ENCODE peak calls at places on chromosomes 3 and 15, in seven cellular contexts. M is GM20000, W is WTC11, L is mucosa of descending colon, G is astrocyte of the spinal cord, B is body of pancreas, I is choroid plexus epithelial cell. V is an unnamed sample.

GRCh38 chr3:165796701-165797100 is 40.5 kb downstream of the BCHE start:
- DNase-seq in M (no peak), W (no peak), L (no peak), G (no peak), B (no peak), I (no peak), V (no peak)

GRCh38 chr3:7630925-7631324 is 770.0 kb downstream of the GRM7 start:
- DNase-seq in M (no peak), W (peak; percentile 10), L (peak; percentile 20), G (peak; percentile 79), B (peak; percentile 32), I (peak; percentile 55), V (no peak)

GRCh38 chr3:123750659-123751420 is 133.3 kb downstream of the MYLK start:
- DNase-seq in M (no peak), W (no peak), L (no peak), G (peak; percentile 71), B (peak; percentile 40), I (peak; percentile 76), V (no peak)

GRCh38 chr15:62103431-62103830 is 36.7 kb downstream of the C2CD4A start:
- DNase-seq in M (no peak), W (no peak), L (no peak), G (no peak), B (no peak), I (no peak), V (no peak)

GRCh38 chr3:126337980-126338651 is 19.1 kb downstream of the KLF15 start:
- DNase-seq in M (no peak), W (no peak), L (no peak), G (no peak), B (no peak), I (no peak), V (no peak)

GRCh38 chr15:75669879-75670212 is 22.1 kb downstream of the SNX33 start:
- DNase-seq in M (no peak), W (no peak), L (no peak), G (no peak), B (no peak), I (no peak), V (no peak)

GRCh38 chr3:43327184-43327950 is 41.0 kb downstream of the SNRK start:
- DNase-seq in M (no peak), W (no peak), L (no peak), G (no peak), B (no peak), I (peak; percentile 78), V (no peak)

GRCh38 chr3:98519351-98519750 is 3.4 kb downstream of the CLDND1 start:
- DNase-seq in M (no peak), W (no peak), L (no peak), G (peak; percentile 11), B (no peak), I (peak; percentile 8), V (no peak)

GRCh38 chr3:175608351-175608750 is 749.2 kb downstream of the NAALADL2 start:
- DNase-seq in M (no peak), W (no peak), L (no peak), G (peak; percentile 13), B (no peak), I (no peak), V (no peak)

GRCh38 chr15:29821416-29822099 is 710 bp downstream of the TJP1 start:
- DNase-seq in M (peak; percentile 62), W (peak; percentile 86), L (peak; percentile 82), G (peak; percentile 86), B (peak; percentile 90), I (peak; percentile 89), V (peak; percentile 53)
- TF ChIP-seq CTCF in M (no peak), W (no peak), L (no peak), G (peak; percentile 31), B (peak; percentile 33), I (peak; percentile 48), V (peak; percentile 43)

GRCh38 chr3:45078910-45079522 is 52.9 kb downstream of the CLEC3B start:
- DNase-seq in M (no peak), W (no peak), L (peak; percentile 58), G (no peak), B (peak; percentile 47), I (peak; percentile 84), V (no peak)
- TF ChIP-seq CTCF in M (no peak), W (no peak), L (no peak), G (peak; percentile 29), B (peak; percentile 43), I (peak; percentile 66), V (peak; percentile 43)

GRCh38 chr15:43510230-43511011 is 7.0 kb upstream of the MAP1A start:
- DNase-seq in M (peak; percentile 97), W (peak; percentile 99), L (peak; percentile 97), G (peak; percentile 100), B (peak; percentile 100), I (peak; percentile 100), V (peak; percentile 95)

GRCh38 chr15:43513550-43513949 is 3.9 kb upstream of the MAP1A start:
- DNase-seq in M (no peak), W (no peak), L (no peak), G (no peak), B (no peak), I (no peak), V (no peak)

GRCh38 chr15:43509923-43510229 is 7.5 kb upstream of the MAP1A start:
- DNase-seq in M (no peak), W (no peak), L (no peak), G (no peak), B (no peak), I (no peak), V (no peak)

GRCh38 chr15:43509002-43509922 is 8.1 kb upstream of the MAP1A start:
- DNase-seq in M (no peak), W (no peak), L (no peak), G (no peak), B (no peak), I (peak; percentile 62), V (no peak)

GRCh38 chr15:43511012-43511885 is 6.2 kb upstream of the MAP1A start:
- DNase-seq in M (peak; percentile 10), W (peak; percentile 43), L (peak; percentile 44), G (no peak), B (peak; percentile 13), I (peak; percentile 31), V (peak; percentile 16)
- TF ChIP-seq CTCF in M (no peak), W (no peak), L (no peak), G (peak; percentile 28), B (peak; percentile 16), I (peak; percentile 37), V (peak; percentile 26)

DNA sequence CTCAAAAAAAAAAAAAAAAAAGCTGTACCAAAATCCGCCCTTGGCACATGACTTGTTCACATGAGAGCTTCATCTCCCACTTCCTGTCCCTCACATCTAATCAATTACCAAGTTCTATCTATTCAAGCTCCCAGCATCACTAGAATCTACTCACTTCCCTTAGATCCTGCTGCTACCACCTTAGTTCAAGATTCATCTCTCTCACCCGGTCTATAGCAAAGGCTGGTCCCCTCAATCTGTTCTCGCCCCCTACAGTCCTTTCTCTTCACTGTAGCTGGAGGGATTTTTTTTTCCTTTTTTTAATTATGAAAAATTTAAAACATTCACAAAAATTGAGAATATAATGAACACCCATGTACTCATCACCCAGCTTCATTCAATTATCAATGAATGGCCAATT is 16.7 kb upstream of the GPR160 start:
- DNase-seq in M (no peak), W (no peak), L (no peak), G (no peak), B (no peak), I (peak; percentile 35), V (no peak)
- TF ChIP-seq CTCF in M (no peak), W (no peak), L (no peak), G (peak; percentile 15), B (no peak), I (peak; percentile 53), V (no peak)

DNA sequence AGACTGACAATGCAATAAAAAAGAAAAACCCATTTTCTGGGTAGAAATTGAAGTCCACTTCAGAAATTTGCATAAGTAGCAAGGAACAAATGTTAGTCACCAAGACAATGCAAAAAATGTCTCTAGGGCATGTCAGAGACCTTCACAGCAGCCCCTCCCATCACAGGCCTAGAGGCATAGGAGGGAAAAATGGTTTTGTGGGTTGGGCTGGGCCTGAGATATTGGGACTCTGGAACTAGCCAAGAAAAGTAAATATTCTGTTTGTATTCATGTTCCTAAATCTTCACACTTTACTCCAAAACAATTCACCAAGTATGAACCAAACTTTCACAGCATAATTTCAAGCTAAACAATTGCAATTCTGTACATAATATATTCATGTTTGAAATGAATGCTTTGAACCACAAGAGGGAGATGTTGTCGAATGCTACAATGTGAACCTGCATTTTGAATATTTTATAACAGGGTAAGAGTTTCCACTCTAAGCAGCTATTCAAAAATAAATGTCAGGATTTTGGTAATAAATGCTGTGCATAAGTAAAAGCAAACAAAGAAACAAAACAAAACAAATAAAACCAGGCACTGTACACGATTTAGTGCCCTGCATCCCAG is 429.2 kb downstream of the OTOL1 start:
- DNase-seq in M (no peak), W (no peak), L (no peak), G (no peak), B (no peak), I (peak; percentile 27), V (no peak)
- TF ChIP-seq CTCF in M (no peak), W (no peak), L (no peak), G (no peak), B (no peak), I (peak; percentile 34), V (peak; percentile 39)

V was measured in neural crest cell.